ENCODE peak calls at places on chromosomes 7 and 10, in five cellular contexts. Y, F, K, I and M are unnamed samples.

GRCh38 chr10:19877466-19878255 is 61.4 kb downstream of the PLXDC2 start:
- DNase-seq in Y (no peak), F (no peak), K (no peak), I (no peak), M (no peak)

GRCh38 chr7:3043544-3044395 is at the start of gene CARD11:
- DNase-seq in Y (no peak), F (peak; percentile 63), K (peak; percentile 59), I (no peak), M (peak; percentile 55)

GRCh38 chr7:30087371-30087770 is 47.4 kb upstream of the MTURN start:
- DNase-seq in Y (no peak), F (no peak), K (peak; percentile 18), I (no peak), M (no peak)

GRCh38 chr10:11625019-11625735 is 13.7 kb upstream of the USP6NL start:
- DNase-seq in Y (no peak), F (no peak), K (no peak), I (no peak), M (peak; percentile 28)

GRCh38 chr7:77157446-77157845 is 35.0 kb downstream of the CCDC146 start:
- DNase-seq in Y (no peak), F (no peak), K (no peak), I (no peak), M (no peak)

GRCh38 chr7:134920026-134920758 is 66.1 kb upstream of the AGBL3 start:
- DNase-seq in Y (peak; percentile 89), F (no peak), K (no peak), I (no peak), M (no peak)

GRCh38 chr7:143416565-143417149 is 8.0 kb upstream of the EPHA1 start:
- DNase-seq in Y (peak; percentile 53), F (no peak), K (no peak), I (no peak), M (peak; percentile 62)

GRCh38 chr10:47447740-47448139 is 36.2 kb downstream of the ANXA8 start:
- DNase-seq in Y (no peak), F (no peak), K (no peak), I (no peak), M (no peak)

GRCh38 chr7:98553666-98554065 is 63.4 kb upstream of the NPTX2 start:
- DNase-seq in Y (no peak), F (no peak), K (no peak), I (no peak), M (no peak)